ENCODE peak calls at places on chromosomes 16 and 17, in six cellular contexts. One of them, this sample, is unnamed.

GRCh38 chr17:77602062-77602746 is 356.3 kb upstream of the TNRC6C start:
- DNase-seq in SK-N-SH: peak
- DNase-seq in HCT116: no peak
- DNase-seq in PC-3: no peak
- DNase-seq in MM.1S: no peak
- DNase-seq in GM23248: peak
- DNase-seq in this sample: no peak

GRCh38 chr17:12580640-12581039 is 85.0 kb upstream of the MYOCD start:
- DNase-seq in HCT116: no peak
- DNase-seq in MM.1S: no peak
- DNase-seq in SK-N-SH: no peak
- DNase-seq in GM23248: no peak
- DNase-seq in PC-3: no peak
- DNase-seq in this sample: no peak

GRCh38 chr16:89936981-89937380 is 11.6 kb upstream of the DEF8 start:
- DNase-seq in GM23248: no peak
- DNase-seq in PC-3: no peak
- DNase-seq in HCT116: no peak
- DNase-seq in SK-N-SH: no peak
- DNase-seq in MM.1S: no peak
- DNase-seq in this sample: no peak

GRCh38 chr17:21272881-21273839 is 11.4 kb upstream of the MAP2K3 start:
- DNase-seq in GM23248: no peak
- DNase-seq in MM.1S: no peak
- DNase-seq in SK-N-SH: no peak
- DNase-seq in PC-3: peak
- DNase-seq in HCT116: no peak
- DNase-seq in this sample: no peak

GRCh38 chr17:34579017-34579946 is at the start of gene TMEM132E:
- DNase-seq in HCT116: no peak
- DNase-seq in MM.1S: no peak
- DNase-seq in GM23248: peak
- DNase-seq in SK-N-SH: peak
- DNase-seq in PC-3: no peak
- DNase-seq in this sample: peak

GRCh38 chr16:49345829-49346228 is 27.8 kb upstream of the C16orf78 start:
- DNase-seq in PC-3: peak
- DNase-seq in MM.1S: peak
- DNase-seq in GM23248: peak
- DNase-seq in SK-N-SH: no peak
- DNase-seq in HCT116: no peak
- DNase-seq in this sample: peak

GRCh38 chr16:57299009-57299718 is 14.7 kb upstream of the PLLP start:
- DNase-seq in MM.1S: no peak
- DNase-seq in GM23248: peak
- DNase-seq in HCT116: no peak
- DNase-seq in PC-3: peak
- DNase-seq in SK-N-SH: peak
- DNase-seq in this sample: no peak

GRCh38 chr16:52851211-52851740 is 201.4 kb downstream of the CHD9NB start:
- DNase-seq in HCT116: no peak
- DNase-seq in SK-N-SH: no peak
- DNase-seq in GM23248: no peak
- DNase-seq in MM.1S: no peak
- DNase-seq in PC-3: no peak
- DNase-seq in this sample: no peak

GRCh38 chr17:80738020-80738380 is 193.4 kb downstream of the RPTOR start:
- DNase-seq in MM.1S: no peak
- DNase-seq in GM23248: no peak
- DNase-seq in SK-N-SH: no peak
- DNase-seq in HCT116: no peak
- DNase-seq in PC-3: no peak
- DNase-seq in this sample: no peak

GRCh38 chr17:45102856-45103255 is 29.5 kb downstream of the PLCD3 start:
- DNase-seq in HCT116: no peak
- DNase-seq in GM23248: no peak
- DNase-seq in MM.1S: no peak
- DNase-seq in PC-3: no peak
- DNase-seq in SK-N-SH: no peak
- DNase-seq in this sample: no peak

GRCh38 chr17:6517017-6517416 is 39.3 kb downstream of the PITPNM3 start:
- DNase-seq in SK-N-SH: no peak
- DNase-seq in MM.1S: no peak
- DNase-seq in GM23248: no peak
- DNase-seq in HCT116: no peak
- DNase-seq in PC-3: no peak
- DNase-seq in this sample: no peak

GRCh38 chr16:72013389-72013788 is 4.8 kb downstream of the DHODH start:
- DNase-seq in HCT116: no peak
- DNase-seq in PC-3: no peak
- DNase-seq in SK-N-SH: no peak
- DNase-seq in GM23248: peak
- DNase-seq in MM.1S: no peak
- DNase-seq in this sample: no peak

GRCh38 chr17:34580685-34581445 is 1.5 kb downstream of the TMEM132E start:
- DNase-seq in MM.1S: no peak
- DNase-seq in GM23248: peak
- DNase-seq in PC-3: no peak
- DNase-seq in SK-N-SH: peak
- DNase-seq in HCT116: no peak
- DNase-seq in this sample: peak

DNA sequence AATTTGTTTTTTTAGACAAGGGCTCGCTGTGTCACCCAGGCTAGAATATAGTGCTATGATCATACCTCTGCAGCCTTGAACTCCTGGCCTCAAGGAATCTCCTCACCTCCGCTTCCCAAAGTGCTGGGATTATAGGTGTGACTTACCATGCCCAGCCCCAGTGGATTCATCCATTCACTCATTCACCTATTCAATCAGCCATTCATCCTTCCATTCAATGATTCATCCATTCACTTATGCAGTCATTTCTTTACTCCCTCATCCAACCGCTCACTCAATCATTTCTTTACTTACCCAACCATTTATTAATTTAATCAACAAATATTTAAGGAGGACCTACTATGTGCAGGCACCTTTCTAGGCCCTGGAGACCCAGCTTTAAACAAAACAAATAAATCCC is 25.7 kb downstream of the DEXI start:
- DNase-seq in GM23248: no peak
- DNase-seq in MM.1S: no peak
- DNase-seq in PC-3: no peak
- DNase-seq in SK-N-SH: no peak
- DNase-seq in HCT116: no peak
- DNase-seq in this sample: no peak
- TF ChIP-seq EZH2phosphoT487 in GM23248: no peak
- TF ChIP-seq EZH2phosphoT487 in MM.1S: no peak
- TF ChIP-seq EZH2phosphoT487 in PC-3: no peak
- TF ChIP-seq EZH2phosphoT487 in SK-N-SH: no peak
- TF ChIP-seq EZH2phosphoT487 in HCT116: no peak
- TF ChIP-seq EZH2phosphoT487 in this sample: no peak

GRCh38 chr16:14525596-14525995 is 104.5 kb downstream of the PARN start:
- DNase-seq in SK-N-SH: no peak
- DNase-seq in MM.1S: no peak
- DNase-seq in PC-3: no peak
- DNase-seq in GM23248: no peak
- DNase-seq in HCT116: no peak
- DNase-seq in this sample: no peak

GRCh38 chr16:14529010-14529669 is 100.9 kb downstream of the PARN start:
- DNase-seq in SK-N-SH: peak
- DNase-seq in HCT116: peak
- DNase-seq in GM23248: peak
- DNase-seq in MM.1S: peak
- DNase-seq in PC-3: peak
- DNase-seq in this sample: peak

GRCh38 chr16:14528306-14528948 is 101.6 kb downstream of the PARN start:
- DNase-seq in MM.1S: no peak
- DNase-seq in GM23248: peak
- DNase-seq in SK-N-SH: no peak
- DNase-seq in HCT116: no peak
- DNase-seq in PC-3: no peak
- DNase-seq in this sample: no peak

GRCh38 chr16:14525021-14525420 is 105.0 kb downstream of the PARN start:
- DNase-seq in MM.1S: no peak
- DNase-seq in GM23248: no peak
- DNase-seq in PC-3: no peak
- DNase-seq in HCT116: no peak
- DNase-seq in SK-N-SH: no peak
- DNase-seq in this sample: no peak

GRCh38 chr16:14527411-14528044 is 102.5 kb downstream of the PARN start:
- DNase-seq in MM.1S: no peak
- DNase-seq in SK-N-SH: no peak
- DNase-seq in PC-3: no peak
- DNase-seq in GM23248: peak
- DNase-seq in HCT116: no peak
- DNase-seq in this sample: no peak
- H3K9ac ChIP-seq in MM.1S: no peak
- H3K9ac ChIP-seq in SK-N-SH: no peak
- H3K9ac ChIP-seq in PC-3: no peak
- H3K9ac ChIP-seq in GM23248: peak
- H3K9ac ChIP-seq in HCT116: no peak
- H3K9ac ChIP-seq in this sample: no peak

DNA sequence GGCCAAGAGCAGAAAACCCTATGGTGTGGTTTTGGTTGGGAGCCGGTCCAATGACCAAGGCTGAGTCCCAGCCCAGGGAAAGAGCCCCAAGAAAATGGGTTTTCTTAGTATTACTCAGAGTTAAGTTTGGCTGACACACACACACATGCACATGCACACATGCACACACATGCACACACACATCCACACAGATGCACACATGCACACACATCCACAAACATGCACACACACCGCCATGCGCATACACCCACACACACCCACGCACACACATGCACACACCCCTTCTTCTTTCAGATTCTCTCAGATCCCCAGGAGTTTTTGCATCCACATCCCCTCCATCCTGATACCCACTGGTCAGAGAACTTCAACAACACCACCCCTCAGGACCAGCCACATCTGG is 9.1 kb downstream of the ABCC12 start:
- DNase-seq in PC-3: no peak
- DNase-seq in SK-N-SH: no peak
- DNase-seq in GM23248: no peak
- DNase-seq in MM.1S: no peak
- DNase-seq in HCT116: no peak
- DNase-seq in this sample: no peak
- TF ChIP-seq EZH2phosphoT487 in PC-3: no peak
- TF ChIP-seq EZH2phosphoT487 in SK-N-SH: no peak
- TF ChIP-seq EZH2phosphoT487 in GM23248: no peak
- TF ChIP-seq EZH2phosphoT487 in MM.1S: no peak
- TF ChIP-seq EZH2phosphoT487 in HCT116: no peak
- TF ChIP-seq EZH2phosphoT487 in this sample: no peak

GRCh38 chr16:66585477-66586239 is 6.4 kb downstream of the CMTM2 start:
- DNase-seq in MM.1S: no peak
- DNase-seq in SK-N-SH: no peak
- DNase-seq in PC-3: no peak
- DNase-seq in GM23248: no peak
- DNase-seq in HCT116: no peak
- DNase-seq in this sample: no peak

GRCh38 chr16:66581246-66581952 is 2.1 kb downstream of the CMTM2 start:
- DNase-seq in MM.1S: no peak
- DNase-seq in HCT116: no peak
- DNase-seq in SK-N-SH: no peak
- DNase-seq in PC-3: no peak
- DNase-seq in GM23248: peak
- DNase-seq in this sample: no peak

GRCh38 chr16:66576306-66576705 is 3.0 kb upstream of the CMTM2 start:
- DNase-seq in MM.1S: no peak
- DNase-seq in HCT116: no peak
- DNase-seq in PC-3: no peak
- DNase-seq in GM23248: peak
- DNase-seq in SK-N-SH: no peak
- DNase-seq in this sample: no peak

GRCh38 chr16:66578596-66579531 is at the start of gene CMTM2:
- DNase-seq in PC-3: no peak
- DNase-seq in GM23248: peak
- DNase-seq in MM.1S: no peak
- DNase-seq in HCT116: no peak
- DNase-seq in SK-N-SH: no peak
- DNase-seq in this sample: no peak

GRCh38 chr16:66580605-66581209 is 1.4 kb downstream of the CMTM2 start:
- DNase-seq in HCT116: no peak
- DNase-seq in SK-N-SH: no peak
- DNase-seq in PC-3: peak
- DNase-seq in MM.1S: no peak
- DNase-seq in GM23248: peak
- DNase-seq in this sample: peak
- H3K9ac ChIP-seq in HCT116: peak
- H3K9ac ChIP-seq in SK-N-SH: no peak
- H3K9ac ChIP-seq in PC-3: no peak
- H3K9ac ChIP-seq in MM.1S: no peak
- H3K9ac ChIP-seq in GM23248: no peak
- H3K9ac ChIP-seq in this sample: no peak

This sample was measured in neural progenitor cell.